ENCODE peak calls at places on chromosomes 1 and 21, in six cellular contexts. One of them, this sample, is unnamed.

GRCh38 chr21:45494135-45494850 is 47.9 kb downstream of the SLC19A1 start:
- DNase-seq in esophagus squamous epithelium: no peak
- DNase-seq in GM12878: no peak
- DNase-seq in heart left ventricle: no peak
- DNase-seq in uterus: no peak
- DNase-seq in A549: no peak
- DNase-seq in this sample: no peak

GRCh38 chr1:64974288-64974825 is 8.0 kb upstream of the JAK1 start:
- DNase-seq in heart left ventricle: no peak
- DNase-seq in esophagus squamous epithelium: no peak
- DNase-seq in GM12878: no peak
- DNase-seq in uterus: no peak
- DNase-seq in A549: no peak
- DNase-seq in this sample: no peak

GRCh38 chr21:21682172-21682571 is 684.0 kb downstream of the NCAM2 start:
- DNase-seq in A549: no peak
- DNase-seq in GM12878: no peak
- DNase-seq in uterus: no peak
- DNase-seq in esophagus squamous epithelium: no peak
- DNase-seq in heart left ventricle: no peak
- DNase-seq in this sample: no peak

GRCh38 chr1:113191579-113192076 is 118.6 kb downstream of the LRIG2 start:
- DNase-seq in GM12878: peak
- DNase-seq in uterus: no peak
- DNase-seq in esophagus squamous epithelium: no peak
- DNase-seq in heart left ventricle: no peak
- DNase-seq in A549: no peak
- DNase-seq in this sample: no peak

GRCh38 chr1:18110968-18111367 is 3.4 kb downstream of the IGSF21 start:
- DNase-seq in GM12878: no peak
- DNase-seq in heart left ventricle: peak
- DNase-seq in A549: no peak
- DNase-seq in uterus: no peak
- DNase-seq in esophagus squamous epithelium: no peak
- DNase-seq in this sample: no peak

GRCh38 chr1:68221971-68222355 is 10.4 kb downstream of the WLS start:
- DNase-seq in GM12878: no peak
- DNase-seq in heart left ventricle: no peak
- DNase-seq in A549: no peak
- DNase-seq in esophagus squamous epithelium: no peak
- DNase-seq in uterus: no peak
- DNase-seq in this sample: no peak

GRCh38 chr21:34192646-34193285 is 119.4 kb downstream of the MRPS6 start:
- DNase-seq in GM12878: peak
- DNase-seq in uterus: no peak
- DNase-seq in heart left ventricle: no peak
- DNase-seq in A549: no peak
- DNase-seq in esophagus squamous epithelium: no peak
- DNase-seq in this sample: no peak

GRCh38 chr1:204443260-204443619 is 31.6 kb upstream of the PPP1R15B start:
- DNase-seq in A549: no peak
- DNase-seq in heart left ventricle: no peak
- DNase-seq in GM12878: no peak
- DNase-seq in uterus: no peak
- DNase-seq in esophagus squamous epithelium: no peak
- DNase-seq in this sample: no peak

GRCh38 chr1:61672376-61672775 is 52.6 kb downstream of the TM2D1 start:
- DNase-seq in esophagus squamous epithelium: no peak
- DNase-seq in GM12878: no peak
- DNase-seq in heart left ventricle: no peak
- DNase-seq in uterus: no peak
- DNase-seq in A549: no peak
- DNase-seq in this sample: no peak

GRCh38 chr1:24551910-24552571 is 3.8 kb upstream of the NCMAP start:
- DNase-seq in A549: no peak
- DNase-seq in uterus: no peak
- DNase-seq in esophagus squamous epithelium: no peak
- DNase-seq in GM12878: no peak
- DNase-seq in heart left ventricle: no peak
- DNase-seq in this sample: no peak

GRCh38 chr1:214514032-214514818 is 37.2 kb downstream of the PTPN14 start:
- DNase-seq in A549: no peak
- DNase-seq in heart left ventricle: no peak
- DNase-seq in uterus: no peak
- DNase-seq in esophagus squamous epithelium: no peak
- DNase-seq in GM12878: no peak
- DNase-seq in this sample: peak

GRCh38 chr1:24481098-24481497 is 21.5 kb upstream of the RCAN3 start:
- DNase-seq in A549: no peak
- DNase-seq in heart left ventricle: no peak
- DNase-seq in uterus: no peak
- DNase-seq in esophagus squamous epithelium: no peak
- DNase-seq in GM12878: peak
- DNase-seq in this sample: no peak

GRCh38 chr21:34009193-34009592 is 64.2 kb upstream of the MRPS6 start:
- DNase-seq in uterus: no peak
- DNase-seq in esophagus squamous epithelium: no peak
- DNase-seq in heart left ventricle: no peak
- DNase-seq in A549: no peak
- DNase-seq in GM12878: no peak
- DNase-seq in this sample: no peak

DNA sequence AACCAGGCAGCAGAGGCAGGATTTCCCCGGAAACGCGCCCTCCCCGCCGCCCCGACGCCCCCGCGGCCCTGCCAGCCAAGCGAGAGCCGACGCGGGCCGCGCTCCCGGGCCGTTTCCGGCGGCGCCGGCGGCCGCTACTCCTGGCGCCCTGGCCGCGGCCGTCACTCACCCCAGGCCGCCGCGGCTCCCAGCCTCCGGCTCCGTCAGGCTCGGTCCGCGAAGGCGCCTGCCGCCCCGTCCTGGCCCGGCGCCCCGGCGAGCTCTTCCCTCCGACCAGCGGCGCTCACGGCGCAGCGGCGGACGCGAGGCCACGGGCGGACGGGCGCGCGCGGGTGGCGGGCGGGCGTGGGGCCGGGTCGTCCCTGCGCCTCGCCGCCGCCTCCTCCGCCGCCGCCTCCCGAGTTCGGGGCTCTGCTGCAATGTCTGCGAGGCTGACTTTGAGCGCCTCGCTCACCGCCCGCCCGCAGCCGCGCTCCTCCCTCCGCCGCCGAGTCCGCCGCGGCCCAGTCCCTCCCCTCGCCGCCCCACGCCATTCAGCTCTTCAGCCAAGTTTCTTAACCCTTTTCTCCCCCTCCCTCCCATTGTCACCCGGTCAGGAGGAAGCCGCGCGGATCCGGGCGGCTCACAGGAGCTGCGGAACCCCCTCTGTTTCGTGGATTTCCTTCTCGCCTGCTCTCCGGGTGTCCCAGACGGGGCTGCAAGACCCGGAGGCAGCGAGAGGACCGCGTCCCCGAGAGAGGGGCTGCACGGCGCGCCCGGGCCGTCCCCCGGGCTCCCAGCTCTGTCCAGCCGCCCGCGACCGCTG is at the start of gene NRIP1:
- DNase-seq in A549: peak
- DNase-seq in GM12878: no peak
- DNase-seq in uterus: peak
- DNase-seq in heart left ventricle: peak
- DNase-seq in esophagus squamous epithelium: peak
- DNase-seq in this sample: peak
- TF ChIP-seq POLR2A in A549: peak
- TF ChIP-seq POLR2A in GM12878: peak
- TF ChIP-seq POLR2A in uterus: peak
- TF ChIP-seq POLR2A in heart left ventricle: peak
- TF ChIP-seq POLR2A in esophagus squamous epithelium: no peak
- TF ChIP-seq POLR2A in this sample: peak

DNA sequence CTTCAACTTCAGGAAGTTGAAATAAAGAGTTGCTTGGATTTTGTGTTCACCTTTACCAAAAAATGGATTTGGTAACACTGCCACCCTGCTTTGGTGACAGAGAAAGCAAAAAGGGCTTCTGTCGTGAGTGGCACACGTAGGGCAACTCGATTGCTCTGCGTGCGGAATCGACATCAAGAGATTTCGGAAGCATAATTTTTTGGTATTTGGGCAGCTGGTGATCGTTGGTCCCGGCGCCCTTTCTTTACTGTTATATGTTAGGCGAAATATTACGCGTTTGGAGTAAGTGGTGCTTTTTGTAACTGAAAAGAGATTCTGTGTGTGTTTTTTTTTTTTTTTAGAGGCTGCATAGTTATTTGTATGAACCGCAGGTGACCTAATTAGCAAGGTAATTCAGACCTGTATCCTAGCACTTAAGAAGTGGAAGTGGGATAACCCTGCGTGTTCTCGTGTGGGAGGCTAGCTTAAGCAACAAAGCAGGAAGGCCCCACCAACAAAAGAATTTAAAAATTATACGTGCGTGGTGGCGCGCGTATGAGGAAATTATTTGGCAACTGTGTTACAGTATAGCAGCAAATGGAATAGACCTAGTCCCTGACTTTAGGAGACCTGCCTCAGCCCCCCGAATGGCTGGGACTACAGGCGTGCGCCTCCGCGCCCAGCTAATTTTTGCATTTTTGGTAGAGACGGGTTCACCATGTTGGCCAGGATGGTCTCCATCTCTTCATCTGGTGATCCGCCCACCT is at the start of gene RNU11:
- DNase-seq in esophagus squamous epithelium: peak
- DNase-seq in A549: peak
- DNase-seq in GM12878: peak
- DNase-seq in uterus: peak
- DNase-seq in heart left ventricle: peak
- DNase-seq in this sample: peak
- TF ChIP-seq POLR2A in esophagus squamous epithelium: peak
- TF ChIP-seq POLR2A in A549: peak
- TF ChIP-seq POLR2A in GM12878: peak
- TF ChIP-seq POLR2A in uterus: peak
- TF ChIP-seq POLR2A in heart left ventricle: peak
- TF ChIP-seq POLR2A in this sample: peak

DNA sequence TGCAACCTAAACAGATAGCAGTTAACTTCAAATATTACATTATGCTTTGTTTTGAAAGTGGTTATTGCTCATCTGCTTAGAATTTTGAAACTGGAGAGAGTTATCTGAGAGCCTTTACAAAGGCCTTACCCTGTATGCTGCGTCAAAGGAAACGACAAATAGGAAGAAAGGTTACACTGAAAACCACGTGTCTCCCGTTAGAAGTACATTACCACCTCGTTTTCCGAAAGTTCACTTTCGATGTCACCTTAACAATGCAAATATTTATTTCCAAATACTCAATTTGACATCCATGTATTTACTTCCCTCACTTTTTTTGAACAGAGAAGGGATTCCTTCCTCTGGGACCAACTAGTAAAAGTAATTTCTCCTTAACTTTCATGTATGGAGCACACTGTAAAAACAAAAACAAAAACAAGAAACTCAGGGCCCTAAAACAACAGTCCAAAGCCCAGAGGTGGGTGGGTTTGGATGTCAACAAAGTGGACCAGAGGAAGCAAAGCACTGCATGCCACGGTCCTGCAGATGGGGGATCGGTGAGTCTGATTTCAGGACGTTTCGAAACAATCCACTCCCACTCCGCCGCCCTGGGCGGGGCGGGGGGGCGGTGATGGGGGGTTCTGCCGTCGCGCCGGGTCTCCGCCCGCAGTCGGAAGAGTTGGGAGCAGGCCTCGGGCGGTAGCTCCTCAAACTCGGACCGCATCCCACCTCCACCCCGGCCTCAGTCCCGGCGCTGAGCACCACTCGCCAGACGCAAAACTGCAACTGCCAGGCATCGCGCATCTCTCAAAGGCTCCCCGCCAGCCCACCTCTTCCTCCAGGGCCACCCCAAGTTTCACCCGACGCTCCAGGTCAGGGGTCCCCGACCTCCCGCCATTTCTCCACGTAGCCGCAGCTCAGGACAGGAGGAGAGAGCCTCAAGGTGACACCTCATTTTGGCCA is 841 bp downstream of the ADSS2 start:
- DNase-seq in GM12878: no peak
- DNase-seq in esophagus squamous epithelium: no peak
- DNase-seq in uterus: peak
- DNase-seq in heart left ventricle: peak
- DNase-seq in A549: peak
- DNase-seq in this sample: peak
- TF ChIP-seq POLR2A in GM12878: no peak
- TF ChIP-seq POLR2A in esophagus squamous epithelium: no peak
- TF ChIP-seq POLR2A in uterus: no peak
- TF ChIP-seq POLR2A in heart left ventricle: no peak
- TF ChIP-seq POLR2A in A549: peak
- TF ChIP-seq POLR2A in this sample: peak

GRCh38 chr1:36149237-36149972 is at the start of gene TRAPPC3:
- DNase-seq in heart left ventricle: peak
- DNase-seq in A549: peak
- DNase-seq in uterus: peak
- DNase-seq in GM12878: peak
- DNase-seq in esophagus squamous epithelium: peak
- DNase-seq in this sample: peak

GRCh38 chr1:36151133-36151844 is 2.0 kb upstream of the TRAPPC3 start:
- DNase-seq in esophagus squamous epithelium: no peak
- DNase-seq in uterus: no peak
- DNase-seq in heart left ventricle: no peak
- DNase-seq in GM12878: no peak
- DNase-seq in A549: no peak
- DNase-seq in this sample: no peak

GRCh38 chr1:36151845-36152203 is 2.5 kb upstream of the TRAPPC3 start:
- DNase-seq in A549: no peak
- DNase-seq in GM12878: no peak
- DNase-seq in uterus: peak
- DNase-seq in heart left ventricle: no peak
- DNase-seq in esophagus squamous epithelium: no peak
- DNase-seq in this sample: no peak

GRCh38 chr1:36149973-36150295 is 648 bp upstream of the TRAPPC3 start:
- DNase-seq in heart left ventricle: no peak
- DNase-seq in A549: no peak
- DNase-seq in esophagus squamous epithelium: no peak
- DNase-seq in GM12878: no peak
- DNase-seq in uterus: no peak
- DNase-seq in this sample: no peak

DNA sequence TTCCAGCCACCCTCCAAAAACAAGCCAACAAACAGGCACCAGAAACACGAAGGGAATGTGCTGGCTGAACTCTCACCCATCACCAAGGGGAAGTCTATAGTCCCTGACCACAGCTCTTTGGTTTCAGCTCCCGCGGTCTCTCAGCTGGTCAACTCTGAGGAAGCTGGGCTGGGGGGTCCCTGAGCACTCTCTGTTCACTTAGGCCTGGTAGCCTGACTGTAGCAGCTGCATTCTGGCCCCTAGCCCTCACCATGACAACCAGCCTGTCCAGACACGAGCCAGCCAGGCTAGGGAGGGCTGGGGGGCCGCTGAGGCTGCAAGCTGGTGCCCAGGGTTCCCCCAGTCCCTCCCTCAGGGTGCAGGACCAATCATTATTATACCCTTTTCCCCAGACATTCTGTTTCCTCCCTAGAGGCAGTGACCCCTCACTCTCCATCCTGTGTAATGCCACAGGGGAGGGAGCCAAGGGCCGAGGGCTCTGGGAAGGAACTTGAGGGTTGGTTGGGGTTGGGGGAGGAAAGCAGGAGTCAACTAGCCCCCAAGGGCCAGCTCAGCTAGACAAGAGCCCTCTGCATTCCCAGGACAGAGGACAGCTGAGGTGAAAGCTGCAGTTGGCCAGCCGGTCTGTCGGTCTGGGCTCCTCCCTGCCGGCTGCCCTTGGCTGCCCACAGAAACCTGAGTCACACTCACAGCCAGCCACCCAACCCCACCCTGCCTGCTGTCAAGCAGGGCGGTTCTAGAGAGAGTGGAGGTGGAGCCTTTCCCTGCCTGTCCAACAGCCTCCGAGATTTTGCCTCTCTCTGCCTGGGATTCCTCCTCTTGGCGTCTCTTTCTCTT is 1.2 kb upstream of the TRAPPC3 start:
- DNase-seq in GM12878: no peak
- DNase-seq in heart left ventricle: peak
- DNase-seq in esophagus squamous epithelium: peak
- DNase-seq in A549: peak
- DNase-seq in uterus: peak
- DNase-seq in this sample: peak
- TF ChIP-seq POLR2A in GM12878: peak
- TF ChIP-seq POLR2A in heart left ventricle: no peak
- TF ChIP-seq POLR2A in esophagus squamous epithelium: peak
- TF ChIP-seq POLR2A in A549: peak
- TF ChIP-seq POLR2A in uterus: peak
- TF ChIP-seq POLR2A in this sample: peak